ENCODE peak calls at places on chromosomes 4 and X, in seven cellular contexts. E is brain microvascular endothelial cell; B is activated naive CD4-positive, alpha-beta T cell treated with anti-CD3 and anti-CD28 coated beads for 36 hours; D is A549; R is HTR-8/SVneo; G is hippocampal formation; W is C1 segment of cervical spinal cord. X is an unnamed sample.

GRCh38 chrX:37423864-37424569 is 74.9 kb downstream of the PRRG1 start:
- DNase-seq in D (no peak), E (peak), R (no peak), B (no peak), G (no peak), W (no peak), X (no peak)

GRCh38 chrX:22122510-22122909 is 90.4 kb downstream of the PHEX start:
- DNase-seq in G (no peak), E (peak), W (no peak), D (no peak), R (no peak), B (no peak), X (no peak)

GRCh38 chr4:8740666-8741395 is 130.8 kb downstream of the HMX1 start:
- DNase-seq in E (no peak), G (no peak), B (no peak), D (no peak), W (no peak), R (no peak), X (no peak)

GRCh38 chr4:2243682-2244380 is 1.9 kb upstream of the HAUS3 start:
- DNase-seq in B (peak), E (no peak), R (no peak), G (peak), W (no peak), D (peak), X (peak)

GRCh38 chr4:1209821-1210220 is 37.4 kb upstream of the SPON2 start:
- DNase-seq in G (no peak), D (no peak), R (no peak), B (no peak), E (no peak), W (no peak), X (no peak)

GRCh38 chrX:53357799-53358530 is 64.5 kb downstream of the SMC1A start:
- DNase-seq in R (no peak), G (no peak), E (peak), B (no peak), W (no peak), D (no peak), X (no peak)

GRCh38 chr4:74983229-74983628 is 50.3 kb downstream of the PARM1 start:
- DNase-seq in R (no peak), B (no peak), W (no peak), D (no peak), G (no peak), E (no peak), X (no peak)

GRCh38 chrX:139077303-139078131 is 366.0 kb upstream of the FGF13 start:
- DNase-seq in E (no peak), G (no peak), R (no peak), W (no peak), D (no peak), B (no peak), X (no peak)

GRCh38 chrX:134512566-134512965 is 52.6 kb downstream of the HPRT1 start:
- DNase-seq in R (no peak), E (peak), D (peak), G (no peak), W (no peak), B (no peak), X (no peak)

GRCh38 chr4:66694716-66695115 is 850.6 kb downstream of the CENPC start:
- DNase-seq in W (no peak), D (no peak), E (no peak), R (no peak), B (no peak), G (no peak), X (no peak)

GRCh38 chr4:165877291-165877690 is 4.3 kb downstream of the TLL1 start:
- DNase-seq in W (no peak), B (no peak), R (peak), G (no peak), D (no peak), E (peak), X (no peak)

X was measured in erythroblast.